ENCODE peak calls at places on chromosomes 7 and 10, in five cellular contexts. One of them, this sample, is unnamed.

GRCh38 chr10:19245889-19246841 is 197.6 kb downstream of the MALRD1 start:
- DNase-seq in BJ: no peak
- DNase-seq in GM20000: no peak
- DNase-seq in kidney epithelial cell: no peak
- DNase-seq in astrocyte: peak; percentile 3
- DNase-seq in this sample: no peak

GRCh38 chr7:79332091-79332490 is 121.4 kb downstream of the MAGI2 start:
- DNase-seq in BJ: no peak
- DNase-seq in GM20000: no peak
- DNase-seq in astrocyte: no peak
- DNase-seq in kidney epithelial cell: no peak
- DNase-seq in this sample: no peak

GRCh38 chr7:96729795-96730194 is 20.1 kb upstream of the SEM1 start:
- DNase-seq in GM20000: no peak
- DNase-seq in astrocyte: no peak
- DNase-seq in BJ: no peak
- DNase-seq in kidney epithelial cell: no peak
- DNase-seq in this sample: no peak

GRCh38 chr7:108211382-108212201 is 81.4 kb upstream of the LAMB4 start:
- DNase-seq in GM20000: no peak
- DNase-seq in BJ: no peak
- DNase-seq in kidney epithelial cell: no peak
- DNase-seq in astrocyte: peak; percentile 60
- DNase-seq in this sample: no peak

GRCh38 chr10:36681751-36682633 is 443.4 kb upstream of the ANKRD30A start:
- DNase-seq in kidney epithelial cell: no peak
- DNase-seq in BJ: no peak
- DNase-seq in GM20000: no peak
- DNase-seq in astrocyte: peak; percentile 63
- DNase-seq in this sample: no peak

GRCh38 chr7:105189859-105190492 is 176.0 kb downstream of the KMT2E start:
- DNase-seq in BJ: no peak
- DNase-seq in astrocyte: no peak
- DNase-seq in kidney epithelial cell: no peak
- DNase-seq in GM20000: no peak
- DNase-seq in this sample: no peak

GRCh38 chr7:33721895-33722294 is 183.4 kb upstream of the BMPER start:
- DNase-seq in astrocyte: no peak
- DNase-seq in kidney epithelial cell: no peak
- DNase-seq in GM20000: no peak
- DNase-seq in BJ: no peak
- DNase-seq in this sample: no peak

GRCh38 chr7:36076073-36076472 is 77.0 kb upstream of the EEPD1 start:
- DNase-seq in BJ: no peak
- DNase-seq in GM20000: no peak
- DNase-seq in astrocyte: no peak
- DNase-seq in kidney epithelial cell: no peak
- DNase-seq in this sample: no peak

GRCh38 chr7:141074997-141075396 is 1.1 kb downstream of the TMEM178B start:
- DNase-seq in BJ: no peak
- DNase-seq in kidney epithelial cell: no peak
- DNase-seq in astrocyte: no peak
- DNase-seq in GM20000: no peak
- DNase-seq in this sample: no peak

GRCh38 chr10:70737250-70737649 is 47.9 kb downstream of the TBATA start:
- DNase-seq in astrocyte: no peak
- DNase-seq in BJ: no peak
- DNase-seq in GM20000: no peak
- DNase-seq in kidney epithelial cell: no peak
- DNase-seq in this sample: no peak

GRCh38 chr7:43110790-43111362 is 1.6 kb upstream of the HECW1 start:
- DNase-seq in GM20000: no peak
- DNase-seq in BJ: no peak
- DNase-seq in astrocyte: no peak
- DNase-seq in kidney epithelial cell: no peak
- DNase-seq in this sample: no peak

GRCh38 chr10:73655990-73656298 is at the start of gene SYNPO2L:
- DNase-seq in BJ: no peak
- DNase-seq in kidney epithelial cell: no peak
- DNase-seq in astrocyte: no peak
- DNase-seq in GM20000: no peak
- DNase-seq in this sample: no peak

DNA sequence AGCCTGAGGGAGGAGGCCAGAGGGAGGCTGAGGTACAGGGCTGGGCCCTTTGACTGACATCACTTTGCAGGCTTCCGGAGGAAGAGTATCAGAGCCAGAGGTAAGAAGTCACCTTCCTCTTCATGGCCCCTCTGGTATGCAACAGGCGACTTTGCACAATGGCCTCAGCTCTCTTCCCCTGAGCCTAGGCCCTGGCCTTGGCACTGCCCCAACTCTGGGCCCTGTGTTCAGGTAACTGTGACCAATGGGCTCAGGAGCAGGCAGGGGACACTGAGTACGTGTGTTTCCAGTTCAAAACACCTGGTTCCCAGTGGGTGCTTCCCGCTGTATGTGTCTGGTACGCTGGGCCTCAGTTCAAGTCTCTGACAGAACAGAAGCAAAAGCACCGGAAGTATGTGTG is 12.1 kb upstream of the PAX2 start:
- DNase-seq in astrocyte: no peak
- DNase-seq in BJ: no peak
- DNase-seq in GM20000: no peak
- DNase-seq in kidney epithelial cell: no peak
- DNase-seq in this sample: no peak
- TF ChIP-seq CTCF in astrocyte: no peak
- TF ChIP-seq CTCF in BJ: no peak
- TF ChIP-seq CTCF in GM20000: no peak
- TF ChIP-seq CTCF in kidney epithelial cell: no peak
- TF ChIP-seq CTCF in this sample: no peak

DNA sequence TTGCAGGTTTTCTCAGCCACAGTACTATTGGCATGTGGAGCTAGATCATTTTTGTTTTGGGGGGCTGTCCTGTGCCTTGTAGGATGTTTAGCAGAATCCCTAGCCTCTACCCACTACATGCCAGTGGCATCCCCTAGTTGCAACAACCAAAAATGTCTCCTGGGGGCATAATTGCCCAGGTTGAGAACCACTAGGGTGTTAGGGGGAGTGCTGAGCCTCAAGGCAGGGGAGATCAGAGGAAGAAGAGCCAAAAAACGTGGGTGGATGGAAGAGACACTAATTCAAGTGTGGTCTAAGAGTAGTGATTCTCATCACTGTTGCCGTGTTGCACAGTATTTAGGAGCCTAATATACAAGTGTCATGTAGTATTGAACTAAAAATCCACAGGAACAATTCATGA is 31.7 kb upstream of the CCNY start:
- DNase-seq in GM20000: no peak
- DNase-seq in kidney epithelial cell: no peak
- DNase-seq in BJ: no peak
- DNase-seq in astrocyte: no peak
- DNase-seq in this sample: no peak
- TF ChIP-seq CTCF in GM20000: no peak
- TF ChIP-seq CTCF in kidney epithelial cell: no peak
- TF ChIP-seq CTCF in BJ: no peak
- TF ChIP-seq CTCF in astrocyte: no peak
- TF ChIP-seq CTCF in this sample: no peak

GRCh38 chr10:29658984-29659769 is 24.4 kb upstream of the SVIL start:
- DNase-seq in kidney epithelial cell: peak; percentile 100
- DNase-seq in BJ: peak; percentile 98
- DNase-seq in GM20000: peak; percentile 71
- DNase-seq in astrocyte: peak; percentile 100
- DNase-seq in this sample: peak; percentile 91
- TF ChIP-seq CTCF in kidney epithelial cell: peak; percentile 35
- TF ChIP-seq CTCF in BJ: peak; percentile 54
- TF ChIP-seq CTCF in GM20000: no peak
- TF ChIP-seq CTCF in astrocyte: peak; percentile 37
- TF ChIP-seq CTCF in this sample: peak; percentile 24

GRCh38 chr10:108783897-108784296 is 1139.4 kb downstream of the XPNPEP1 start:
- DNase-seq in GM20000: peak; percentile 33
- DNase-seq in BJ: no peak
- DNase-seq in astrocyte: peak; percentile 31
- DNase-seq in kidney epithelial cell: no peak
- DNase-seq in this sample: no peak
- TF ChIP-seq CTCF in GM20000: peak; percentile 21
- TF ChIP-seq CTCF in BJ: peak; percentile 27
- TF ChIP-seq CTCF in astrocyte: peak; percentile 54
- TF ChIP-seq CTCF in kidney epithelial cell: peak; percentile 27
- TF ChIP-seq CTCF in this sample: no peak

GRCh38 chr7:767580-767940 is 40.5 kb upstream of the PRKAR1B start:
- DNase-seq in kidney epithelial cell: peak; percentile 80
- DNase-seq in astrocyte: no peak
- DNase-seq in GM20000: no peak
- DNase-seq in BJ: no peak
- DNase-seq in this sample: no peak
- TF ChIP-seq CTCF in kidney epithelial cell: peak; percentile 8
- TF ChIP-seq CTCF in astrocyte: no peak
- TF ChIP-seq CTCF in GM20000: no peak
- TF ChIP-seq CTCF in BJ: no peak
- TF ChIP-seq CTCF in this sample: no peak

GRCh38 chr10:4267084-4267774 is 482.2 kb upstream of the KLF6 start:
- DNase-seq in astrocyte: no peak
- DNase-seq in GM20000: no peak
- DNase-seq in BJ: no peak
- DNase-seq in kidney epithelial cell: no peak
- DNase-seq in this sample: no peak
- TF ChIP-seq CTCF in astrocyte: no peak
- TF ChIP-seq CTCF in GM20000: no peak
- TF ChIP-seq CTCF in BJ: peak; percentile 20
- TF ChIP-seq CTCF in kidney epithelial cell: peak; percentile 21
- TF ChIP-seq CTCF in this sample: no peak

GRCh38 chr7:110534241-110534931 is 556.5 kb upstream of the LRRN3 start:
- DNase-seq in BJ: no peak
- DNase-seq in astrocyte: peak; percentile 27
- DNase-seq in GM20000: no peak
- DNase-seq in kidney epithelial cell: no peak
- DNase-seq in this sample: no peak
- TF ChIP-seq CTCF in BJ: no peak
- TF ChIP-seq CTCF in astrocyte: no peak
- TF ChIP-seq CTCF in GM20000: no peak
- TF ChIP-seq CTCF in kidney epithelial cell: no peak
- TF ChIP-seq CTCF in this sample: no peak

GRCh38 chr10:72124984-72125383 is 36.6 kb upstream of the SPOCK2 start:
- DNase-seq in astrocyte: peak; percentile 74
- DNase-seq in BJ: peak; percentile 41
- DNase-seq in kidney epithelial cell: peak; percentile 19
- DNase-seq in GM20000: no peak
- DNase-seq in this sample: no peak

GRCh38 chr10:72123616-72124015 is 35.3 kb upstream of the SPOCK2 start:
- DNase-seq in kidney epithelial cell: no peak
- DNase-seq in BJ: no peak
- DNase-seq in astrocyte: no peak
- DNase-seq in GM20000: no peak
- DNase-seq in this sample: no peak

GRCh38 chr10:72127571-72127970 is 39.2 kb upstream of the SPOCK2 start:
- DNase-seq in GM20000: no peak
- DNase-seq in BJ: no peak
- DNase-seq in astrocyte: no peak
- DNase-seq in kidney epithelial cell: no peak
- DNase-seq in this sample: no peak

GRCh38 chr10:72126184-72126871 is 38.0 kb upstream of the SPOCK2 start:
- DNase-seq in kidney epithelial cell: peak; percentile 25
- DNase-seq in GM20000: no peak
- DNase-seq in astrocyte: peak; percentile 36
- DNase-seq in BJ: no peak
- DNase-seq in this sample: no peak

GRCh38 chr10:72126872-72127232 is 38.5 kb upstream of the SPOCK2 start:
- DNase-seq in kidney epithelial cell: no peak
- DNase-seq in GM20000: no peak
- DNase-seq in astrocyte: no peak
- DNase-seq in BJ: no peak
- DNase-seq in this sample: no peak
- TF ChIP-seq CTCF in kidney epithelial cell: no peak
- TF ChIP-seq CTCF in GM20000: no peak
- TF ChIP-seq CTCF in astrocyte: no peak
- TF ChIP-seq CTCF in BJ: no peak
- TF ChIP-seq CTCF in this sample: no peak

GRCh38 chr10:44045020-44045419 is 339.9 kb downstream of the CXCL12 start:
- DNase-seq in kidney epithelial cell: no peak
- DNase-seq in BJ: no peak
- DNase-seq in astrocyte: no peak
- DNase-seq in GM20000: no peak
- DNase-seq in this sample: no peak

GRCh38 chr10:44043646-44044368 is 341.1 kb downstream of the CXCL12 start:
- DNase-seq in astrocyte: no peak
- DNase-seq in BJ: no peak
- DNase-seq in kidney epithelial cell: no peak
- DNase-seq in GM20000: no peak
- DNase-seq in this sample: no peak

GRCh38 chr10:44047361-44047760 is 337.5 kb downstream of the CXCL12 start:
- DNase-seq in BJ: no peak
- DNase-seq in GM20000: no peak
- DNase-seq in astrocyte: no peak
- DNase-seq in kidney epithelial cell: no peak
- DNase-seq in this sample: no peak

GRCh38 chr10:44044549-44044948 is 340.3 kb downstream of the CXCL12 start:
- DNase-seq in astrocyte: no peak
- DNase-seq in kidney epithelial cell: no peak
- DNase-seq in BJ: no peak
- DNase-seq in GM20000: no peak
- DNase-seq in this sample: no peak

DNA sequence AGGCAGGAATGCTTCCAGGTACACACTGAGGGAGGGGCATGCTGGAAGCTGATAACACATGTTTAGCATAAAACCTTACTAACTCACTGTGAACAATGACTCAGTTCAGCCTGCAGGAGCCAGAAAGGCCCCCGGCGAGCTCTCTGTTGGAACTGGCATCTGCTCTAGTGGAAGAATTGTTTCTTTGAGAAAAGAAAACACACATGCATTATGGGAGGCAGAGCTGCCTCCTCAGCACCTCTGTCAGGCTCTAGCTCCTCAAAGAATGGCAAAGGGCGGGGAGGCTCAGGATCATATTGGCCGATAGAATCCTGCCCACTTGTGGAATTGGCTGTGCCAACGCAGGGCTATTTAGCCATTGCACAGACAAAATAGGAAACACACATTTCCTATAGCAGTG is 338.3 kb downstream of the CXCL12 start:
- DNase-seq in astrocyte: peak; percentile 62
- DNase-seq in GM20000: no peak
- DNase-seq in BJ: no peak
- DNase-seq in kidney epithelial cell: no peak
- DNase-seq in this sample: no peak
- TF ChIP-seq CTCF in astrocyte: no peak
- TF ChIP-seq CTCF in GM20000: no peak
- TF ChIP-seq CTCF in BJ: peak; percentile 35
- TF ChIP-seq CTCF in kidney epithelial cell: no peak
- TF ChIP-seq CTCF in this sample: peak; percentile 8